ENCODE peak calls at places on chromosomes 2 and 18, in ten cellular contexts. V is mucosa of gallbladder; H is effector CD4-positive, alpha-beta T cell; F is fibroblast of mammary gland; Y is T47D; E is hippocampal formation; N is myocyte; O is activated naive CD4-positive, alpha-beta T cell treated with anti-CD3 and anti-CD28 coated beads for 36 hours; A is stimulated activated CD8-positive, alpha-beta memory T cell treated with anti-CD3 and anti-CD28 coated beads, Interleukin-12 subunit alpha, Interleukin-12 subunit beta, amount 100 ng/mL, for 4 hours; M is A673. I is an unnamed sample.

GRCh38 chr2:128455710-128456050 is 137.0 kb upstream of the HS6ST1 start:
- DNase-seq in V (no peak), H (no peak), M (no peak), E (no peak), Y (no peak), F (no peak), N (no peak), O (no peak), A (no peak), I (no peak)

GRCh38 chr2:15763822-15764682 is 172.4 kb downstream of the DDX1 start:
- DNase-seq in N (no peak), O (no peak), A (no peak), M (no peak), F (no peak), V (no peak), Y (no peak), H (no peak), E (no peak), I (no peak)

GRCh38 chr2:32931519-32931918 is 15.2 kb upstream of the LTBP1 start:
- DNase-seq in O (no peak), F (no peak), N (no peak), M (no peak), E (no peak), V (no peak), A (no peak), Y (no peak), H (no peak), I (no peak)

GRCh38 chr18:75208836-75209128 is 157 bp downstream of the PTGR3 start:
- DNase-seq in A (no peak), Y (no peak), O (peak; percentile 34), F (no peak), E (no peak), V (no peak), M (no peak), H (no peak), N (no peak), I (no peak)

GRCh38 chr2:24304098-24304497 is 56.2 kb downstream of the ITSN2 start:
- DNase-seq in A (no peak), H (no peak), V (peak; percentile 43), F (peak; percentile 98), O (no peak), M (no peak), N (peak; percentile 93), Y (peak; percentile 10), E (peak; percentile 65), I (peak; percentile 96)

GRCh38 chr2:42031783-42032620 is 15.8 kb upstream of the PKDCC start:
- DNase-seq in A (no peak), H (no peak), Y (no peak), O (no peak), E (no peak), F (no peak), N (no peak), M (no peak), V (no peak), I (no peak)

GRCh38 chr2:44324971-44325426 is 36.3 kb downstream of the PREPL start:
- DNase-seq in H (no peak), V (no peak), Y (no peak), E (no peak), F (peak; percentile 59), M (peak; percentile 12), A (no peak), N (peak; percentile 24), O (no peak), I (peak; percentile 57)

GRCh38 chr2:181304011-181304844 is 153.0 kb upstream of the ITGA4 start:
- DNase-seq in F (no peak), O (peak; percentile 21), V (no peak), A (no peak), N (no peak), M (peak; percentile 1), Y (no peak), E (no peak), H (no peak), I (no peak)

GRCh38 chr2:8583400-8584173 is 98.3 kb upstream of the ID2 start:
- DNase-seq in E (no peak), O (peak; percentile 84), F (peak; percentile 28), V (peak; percentile 97), Y (peak; percentile 78), N (no peak), A (peak; percentile 78), H (peak; percentile 36), M (peak; percentile 95), I (no peak)

GRCh38 chr2:232353096-232353495 is 25.5 kb upstream of the ALPP start:
- DNase-seq in N (no peak), A (no peak), F (no peak), O (peak; percentile 1), M (no peak), H (no peak), V (no peak), E (no peak), Y (no peak), I (no peak)

GRCh38 chr2:169891593-169892298 is 64.5 kb downstream of the UBR3 start:
- DNase-seq in A (no peak), N (peak; percentile 17), F (peak; percentile 75), H (no peak), E (no peak), V (no peak), M (no peak), O (no peak), Y (no peak), I (peak; percentile 40)

GRCh38 chr2:230158468-230158867 is 61.3 kb downstream of the SP110 start:
- DNase-seq in V (no peak), M (no peak), N (no peak), E (no peak), O (no peak), A (no peak), H (no peak), F (no peak), Y (no peak), I (no peak)

GRCh38 chr2:189641565-189641964 is 19.7 kb upstream of the ASNSD1 start:
- DNase-seq in V (no peak), A (no peak), F (peak; percentile 23), Y (no peak), O (peak; percentile 71), N (no peak), H (no peak), E (no peak), M (no peak), I (peak; percentile 52)

GRCh38 chr2:228545041-228545440 is 363.6 kb upstream of the SPHKAP start:
- DNase-seq in V (no peak), Y (no peak), O (no peak), E (no peak), M (no peak), H (no peak), A (no peak), N (no peak), F (peak; percentile 69), I (peak; percentile 58)

GRCh38 chr18:75247601-75248421 is 37.2 kb downstream of the TSHZ1 start:
- DNase-seq in E (peak; percentile 74), N (peak; percentile 61), A (no peak), H (no peak), Y (no peak), F (peak; percentile 62), M (no peak), O (peak; percentile 36), V (no peak), I (peak; percentile 67)

GRCh38 chr2:48548871-48549270 is 18.9 kb downstream of the STON1 start:
- DNase-seq in E (peak; percentile 55), V (peak; percentile 24), N (no peak), A (no peak), O (no peak), H (no peak), F (no peak), Y (no peak), M (no peak), I (no peak)

GRCh38 chr18:79871481-79872091 is 73.8 kb downstream of the KCNG2 start:
- DNase-seq in N (peak; percentile 52), M (no peak), F (no peak), O (no peak), H (no peak), E (no peak), Y (no peak), A (no peak), V (no peak), I (no peak)

GRCh38 chr2:127358971-127359370 is 28.8 kb downstream of the MAP3K2 start:
- DNase-seq in Y (no peak), O (no peak), F (no peak), E (no peak), A (no peak), V (no peak), M (no peak), N (no peak), H (no peak), I (no peak)

GRCh38 chr2:238868616-238869292 is 20.9 kb downstream of the TWIST2 start:
- DNase-seq in M (no peak), N (peak; percentile 31), A (no peak), V (peak; percentile 69), Y (peak; percentile 50), E (no peak), O (no peak), H (no peak), F (peak; percentile 89), I (peak; percentile 74)

GRCh38 chr18:78896111-78896510 is 83.5 kb upstream of the SALL3 start:
- DNase-seq in E (no peak), V (no peak), A (no peak), F (no peak), N (no peak), H (no peak), Y (no peak), M (no peak), O (no peak), I (no peak)

GRCh38 chr2:39994151-39994550 is 215.1 kb upstream of the THUMPD2 start:
- DNase-seq in N (no peak), O (no peak), H (no peak), E (no peak), V (no peak), A (no peak), Y (no peak), M (no peak), F (peak; percentile 90), I (peak; percentile 65)

GRCh38 chr2:175080479-175080878 is 75.3 kb upstream of the CHN1 start:
- DNase-seq in N (no peak), F (no peak), O (no peak), V (no peak), M (peak; percentile 57), H (no peak), E (no peak), Y (no peak), A (no peak), I (no peak)

GRCh38 chr2:990970-991369 is 40.3 kb downstream of the SNTG2 start:
- DNase-seq in O (no peak), V (no peak), E (no peak), H (no peak), N (no peak), Y (no peak), M (no peak), A (no peak), F (no peak), I (no peak)

GRCh38 chr18:10304853-10305252 is 149.6 kb upstream of the APCDD1 start:
- DNase-seq in M (peak; percentile 65), V (no peak), E (no peak), N (peak; percentile 68), F (peak; percentile 96), Y (no peak), O (no peak), H (no peak), A (no peak), I (peak; percentile 65)

GRCh38 chr2:26485099-26485498 is 7.2 kb upstream of the OTOF start:
- DNase-seq in O (no peak), Y (no peak), V (no peak), M (no peak), H (no peak), A (no peak), N (no peak), E (no peak), F (no peak), I (no peak)